ENCODE peak calls at places on chromosomes 13 and 19, in four cellular contexts. C, Q, H and R are unnamed samples. For H3K4me1, the result is how much of the 10 kb centered on the place peaks cover.

GRCh38 chr19:6484251-6484650 is 2.7 kb upstream of the DENND1C start:
- DNase-seq in C (no peak), Q (no peak), H (no peak), R (no peak)

GRCh38 chr13:91126806-91127205 is 220.7 kb upstream of the MIR17HG start:
- DNase-seq in C (no peak), Q (no peak), H (no peak), R (no peak)

GRCh38 chr13:110312669-110313031 is 5.6 kb downstream of the COL4A2 start:
- DNase-seq in C (no peak), Q (no peak), H (no peak), R (no peak)

GRCh38 chr13:44299544-44299943 is 74.1 kb upstream of the SERP2 start:
- DNase-seq in C (no peak), Q (no peak), H (no peak), R (no peak)

GRCh38 chr19:58466089-58466759 is 656 bp upstream of the ZNF324 start:
- DNase-seq in C (no peak), Q (no peak), H (no peak), R (no peak)

GRCh38 chr13:46121597-46122163 is 16.8 kb upstream of the CPB2 start:
- DNase-seq in C (no peak), Q (no peak), H (no peak), R (no peak)

GRCh38 chr19:17835182-17836006 is 12.4 kb downstream of the JAK3 start:
- DNase-seq in C (no peak), Q (no peak), H (no peak), R (no peak)

GRCh38 chr19:10194500-10195198 is at the start of gene DNMT1:
- DNase-seq in C (peak), Q (peak), H (peak), R (peak)

GRCh38 chr19:42351079-42351735 is 25.8 kb downstream of the MEGF8 start:
- DNase-seq in C (no peak), Q (no peak), H (no peak), R (no peak)

GRCh38 chr19:58317481-58318072 is 9.2 kb upstream of the ZSCAN22 start:
- DNase-seq in C (no peak), Q (no peak), H (no peak), R (no peak)

GRCh38 chr19:54473071-54473941 is at the start of gene CDC42EP5:
- DNase-seq in C (peak), Q (peak), H (peak), R (peak)

GRCh38 chr13:83440465-83440864 is 441.8 kb downstream of the SLITRK1 start:
- DNase-seq in C (no peak), Q (no peak), H (no peak), R (no peak)

GRCh38 chr13:53545340-53545941 is 516.8 kb downstream of the OLFM4 start:
- DNase-seq in C (no peak), Q (no peak), H (no peak), R (no peak)

GRCh38 chr13:23979361-23980159 is 82.3 kb upstream of the C1QTNF9B start:
- DNase-seq in C (peak), Q (peak), H (peak), R (peak)

GRCh38 chr13:64453831-64454230 is 2776.3 kb downstream of the PCDH9 start:
- DNase-seq in C (no peak), Q (no peak), H (no peak), R (no peak)

GRCh38 chr13:29758591-29759114 is 91.8 kb downstream of the UBL3 start:
- DNase-seq in C (peak), Q (no peak), H (peak), R (no peak)

GRCh38 chr13:99002191-99002710 is 24.4 kb upstream of the DOCK9 start:
- DNase-seq in C (no peak), Q (no peak), H (no peak), R (no peak)

GRCh38 chr13:103517066-103517767 is 451.0 kb upstream of the SLC10A2 start:
- DNase-seq in C (no peak), Q (no peak), H (no peak), R (no peak)

GRCh38 chr13:21735621-21736401 is 64.9 kb downstream of the FGF9 start:
- DNase-seq in C (no peak), Q (no peak), H (no peak), R (peak)

GRCh38 chr19:18650468-18651001 is 13.7 kb downstream of the KLHL26 start:
- DNase-seq in C (peak), Q (peak), H (peak), R (peak)

GRCh38 chr19:43797556-43797955 is 4.7 kb downstream of the LYPD5 start:
- DNase-seq in C (no peak), Q (no peak), H (no peak), R (no peak)

GRCh38 chr19:30390356-30390988 is 18.3 kb downstream of the ZNF536 start:
- DNase-seq in C (no peak), Q (peak), H (no peak), R (no peak)

GRCh38 chr19:5018224-5019015 is 49.5 kb downstream of the KDM4B start:
- DNase-seq in C (no peak), Q (no peak), H (no peak), R (no peak)

GRCh38 chr19:1210227-1210538 is 4.6 kb downstream of the STK11 start:
- DNase-seq in C (no peak), Q (no peak), H (no peak), R (peak)

GRCh38 chr19:7505682-7506384 is 10.1 kb upstream of the ZNF358 start:
- DNase-seq in C (peak), Q (no peak), H (no peak), R (peak)

GRCh38 chr19:8111376-8111775 is 38.0 kb downstream of the FBN3 start:
- DNase-seq in C (no peak), Q (no peak), H (no peak), R (no peak)

GRCh38 chr13:44967656-44968451 is 21.4 kb downstream of the NUFIP1 start:
- DNase-seq in C (no peak), Q (no peak), H (peak), R (no peak)

GRCh38 chr13:106867249-106867648 is 299.3 kb upstream of the ARGLU1 start:
- DNase-seq in C (no peak), Q (no peak), H (peak), R (peak)

GRCh38 chr13:24050796-24051715 is 109.5 kb upstream of the SPATA13 start:
- DNase-seq in C (no peak), Q (no peak), H (no peak), R (no peak)

GRCh38 chr13:50910483-50910805 is 853 bp downstream of the RNASEH2B start:
- DNase-seq in C (no peak), Q (no peak), H (peak), R (no peak)

GRCh38 chr19:37361994-37362393 is 8.9 kb upstream of the ZNF527 start:
- DNase-seq in C (no peak), Q (no peak), H (no peak), R (no peak)

GRCh38 chr13:51148223-51148951 is 37.3 kb upstream of the C13orf42 start:
- DNase-seq in C (no peak), Q (no peak), H (no peak), R (no peak)

GRCh38 chr19:10093295-10094186 is 7.4 kb downstream of the SHFL start:
- DNase-seq in C (no peak), Q (no peak), H (no peak), R (no peak)

GRCh38 chr13:109809216-109809890 is 23.0 kb upstream of the IRS2 start:
- DNase-seq in C (no peak), Q (no peak), H (no peak), R (no peak)

GRCh38 chr13:98977568-98978270 is at the start of gene DOCK9:
- DNase-seq in C (peak), Q (no peak), H (peak), R (peak)

GRCh38 chr13:40145139-40145538 is 489.7 kb downstream of the COG6 start:
- DNase-seq in C (no peak), Q (no peak), H (no peak), R (no peak)

GRCh38 chr13:114125589-114125988 is 6.8 kb downstream of the RASA3 start:
- DNase-seq in C (no peak), Q (no peak), H (no peak), R (no peak)

GRCh38 chr13:97401421-97401820 is 32.5 kb upstream of the RAP2A start:
- DNase-seq in C (no peak), Q (no peak), H (no peak), R (no peak)

GRCh38 chr13:41811588-41812021 is 149.3 kb downstream of the VWA8 start:
- DNase-seq in C (no peak), Q (no peak), H (no peak), R (no peak)
- H3K4me1 ChIP-seq in C (under half), Q (under half), H (under half), R (under half)

GRCh38 chr19:3404324-3405260 is 38.2 kb downstream of the NFIC start:
- DNase-seq in C (peak), Q (peak), H (peak), R (peak)
- TF ChIP-seq CTCF in C (no peak), Q (no peak), H (no peak), R (no peak)

DNA sequence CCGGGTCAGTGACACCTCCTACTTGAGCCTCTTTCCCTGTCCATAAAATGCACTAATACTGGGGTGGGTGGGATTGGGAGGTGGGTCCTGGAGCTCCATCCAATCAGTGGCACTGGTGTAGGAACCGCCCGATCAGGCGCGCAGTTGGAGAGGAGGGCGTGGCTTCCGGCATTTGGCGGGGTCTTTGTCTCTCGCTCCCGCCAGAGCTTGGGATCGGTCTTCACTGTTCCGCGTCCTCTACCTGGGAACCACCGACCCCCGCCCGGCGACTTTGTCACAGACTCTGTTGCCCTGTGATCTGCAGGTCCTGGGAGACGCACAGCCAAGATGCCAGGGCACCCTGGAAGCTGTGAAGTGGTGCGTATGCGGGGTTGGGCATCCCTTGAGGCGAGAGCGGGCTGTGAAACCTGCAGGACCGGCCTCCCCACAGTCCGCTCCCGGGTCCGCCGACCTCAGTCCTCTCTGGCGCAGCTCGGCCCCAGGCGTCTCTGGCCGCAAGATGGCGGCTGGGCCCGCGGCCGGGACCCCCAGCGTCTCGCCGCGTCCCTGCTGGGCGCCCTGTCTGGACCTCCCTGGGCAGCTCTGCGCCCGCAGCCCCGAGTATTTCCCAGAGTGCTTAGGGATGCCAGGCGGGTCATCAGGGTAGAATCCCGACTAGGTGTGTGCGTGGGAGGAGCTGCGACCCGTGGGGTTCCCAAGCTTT is 41.6 kb upstream of the ZNF730 start:
- DNase-seq in C (peak), Q (peak), H (peak), R (peak)
- TF ChIP-seq POLR2A in C (no peak), Q (no peak), H (no peak), R (no peak)

GRCh38 chr19:39070888-39071287 is 13.3 kb upstream of the ACP7 start:
- DNase-seq in C (no peak), Q (no peak), H (no peak), R (no peak)

GRCh38 chr19:39077323-39077722 is 6.8 kb upstream of the ACP7 start:
- DNase-seq in C (no peak), Q (no peak), H (no peak), R (no peak)

GRCh38 chr19:39074942-39075341 is 9.2 kb upstream of the ACP7 start:
- DNase-seq in C (no peak), Q (no peak), H (no peak), R (no peak)

GRCh38 chr19:39078436-39079200 is 5.5 kb upstream of the ACP7 start:
- DNase-seq in C (no peak), Q (no peak), H (no peak), R (no peak)

DNA sequence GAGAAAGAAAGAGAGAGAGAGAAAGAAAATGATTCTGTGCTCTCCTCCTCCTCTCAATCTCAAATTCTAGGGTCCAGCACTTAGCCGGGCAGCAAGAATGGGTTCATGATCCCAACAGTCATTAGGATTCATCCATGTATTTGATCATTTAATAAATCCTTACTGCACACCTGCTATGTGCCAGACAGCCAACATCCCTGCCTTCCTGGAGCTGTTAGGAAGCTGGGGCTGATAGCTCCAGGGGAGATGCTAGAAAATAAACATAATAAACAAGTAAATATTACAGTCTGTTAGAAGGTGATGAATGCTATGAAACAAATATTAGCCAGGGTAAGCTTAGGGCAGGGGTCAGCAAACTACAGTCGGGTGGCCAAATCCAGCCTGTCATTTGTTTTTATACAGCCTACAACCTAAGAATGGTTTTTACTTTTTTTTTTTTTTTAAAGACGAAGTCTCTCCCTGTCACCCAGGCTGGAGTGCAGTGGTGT is 9.9 kb upstream of the ACP7 start:
- DNase-seq in C (no peak), Q (no peak), H (no peak), R (no peak)
- H3K4me1 ChIP-seq in C (under half), Q (under half), H (under half), R (under half)

GRCh38 chr19:45152504-45153338 is 8.1 kb downstream of the NKPD1 start:
- DNase-seq in C (peak), Q (no peak), H (peak), R (peak)
- TF ChIP-seq CTCF in C (peak), Q (no peak), H (no peak), R (no peak)

GRCh38 chr13:86567119-86567518 is 767.9 kb upstream of the SLITRK6 start:
- DNase-seq in C (no peak), Q (no peak), H (peak), R (no peak)

GRCh38 chr13:86563308-86563707 is 764.1 kb upstream of the SLITRK6 start:
- DNase-seq in C (no peak), Q (no peak), H (no peak), R (no peak)

GRCh38 chr13:86572115-86572514 is 772.9 kb upstream of the SLITRK6 start:
- DNase-seq in C (no peak), Q (no peak), H (no peak), R (no peak)

GRCh38 chr13:86569974-86570373 is 770.8 kb upstream of the SLITRK6 start:
- DNase-seq in C (no peak), Q (no peak), H (no peak), R (no peak)

DNA sequence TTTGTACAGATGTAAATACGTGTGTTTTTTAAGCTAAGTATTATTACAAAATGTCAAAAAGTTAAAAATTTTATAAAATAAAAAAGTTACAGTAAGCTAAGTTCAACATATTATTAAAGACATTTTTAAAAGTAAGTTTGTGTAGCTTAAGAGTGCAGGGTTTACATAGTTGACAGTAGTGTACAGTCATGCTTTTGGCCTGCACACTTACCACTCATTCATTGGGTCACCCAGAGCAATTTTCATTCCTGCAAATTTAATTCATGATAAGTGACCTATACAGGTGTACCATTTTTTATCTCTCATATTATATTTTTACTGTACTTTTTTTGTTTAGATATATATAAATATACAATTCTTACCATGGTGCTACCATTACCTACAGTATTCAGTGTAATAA is 769.9 kb upstream of the SLITRK6 start:
- DNase-seq in C (no peak), Q (no peak), H (no peak), R (no peak)
- TF ChIP-seq POLR2A in C (no peak), Q (no peak), H (no peak), R (no peak)

DNA sequence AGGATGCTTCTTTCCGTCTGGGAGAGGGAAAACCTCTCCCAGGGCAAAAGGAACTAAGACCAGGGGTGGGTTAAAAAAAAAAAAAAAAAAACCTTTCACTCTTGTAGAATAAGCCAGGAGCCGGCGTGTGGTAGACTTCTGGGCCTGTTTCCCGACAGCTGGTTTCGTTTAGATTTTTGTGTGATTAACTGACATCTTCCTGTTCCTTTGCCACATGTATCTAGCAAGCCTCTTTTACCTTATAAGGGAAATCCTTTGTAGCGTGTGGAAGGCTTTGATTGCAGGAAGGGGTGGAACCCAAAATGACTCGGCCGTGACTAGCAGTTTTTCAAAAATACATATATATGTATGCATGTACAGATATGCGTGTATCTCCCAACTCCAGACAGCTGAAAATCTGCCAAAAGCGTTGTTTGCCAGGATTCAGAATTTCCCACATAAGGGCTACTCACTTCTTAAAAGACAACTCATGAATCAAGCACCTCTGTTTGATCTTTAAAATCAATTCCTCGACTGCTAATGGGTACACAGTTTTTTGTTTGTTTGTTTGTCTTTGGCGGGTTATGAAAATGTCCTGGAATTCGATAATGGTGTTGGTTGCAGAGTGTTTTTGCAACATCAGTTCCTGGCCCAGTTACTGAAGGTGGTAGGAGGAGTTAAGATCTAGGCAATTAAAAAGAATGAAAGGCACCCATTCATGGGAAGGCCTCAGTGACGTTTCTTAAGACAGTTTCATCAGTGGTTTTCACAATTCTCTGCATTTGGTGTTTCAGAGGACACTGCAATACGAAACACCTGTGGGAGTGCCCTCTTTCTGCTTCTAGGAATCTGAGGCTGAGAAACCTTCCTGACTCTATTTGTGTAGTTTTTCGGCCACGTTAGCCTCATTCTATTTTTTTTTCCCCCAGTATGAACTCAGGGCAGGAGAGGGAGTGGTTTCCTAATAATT is 2.7 kb downstream of the TPM4 start:
- DNase-seq in C (peak), Q (peak), H (peak), R (peak)
- H3K4me1 ChIP-seq in C (under half), Q (half or more), H (under half), R (under half)

GRCh38 chr13:94952787-94953186 is 240.4 kb upstream of the SOX21 start:
- DNase-seq in C (no peak), Q (no peak), H (no peak), R (no peak)

GRCh38 chr13:94947965-94948371 is 235.6 kb upstream of the SOX21 start:
- DNase-seq in C (no peak), Q (no peak), H (no peak), R (no peak)

GRCh38 chr13:94947392-94947791 is 235.0 kb upstream of the SOX21 start:
- DNase-seq in C (no peak), Q (no peak), H (no peak), R (no peak)

GRCh38 chr13:94950303-94950702 is 238.0 kb upstream of the SOX21 start:
- DNase-seq in C (no peak), Q (no peak), H (no peak), R (no peak)
- TF ChIP-seq CTCF in C (no peak), Q (no peak), H (no peak), R (no peak)

GRCh38 chr13:20160346-20161274 is at the start of gene GJA3:
- DNase-seq in C (no peak), Q (no peak), H (no peak), R (peak)
- TF ChIP-seq POLR2A in C (no peak), Q (no peak), H (no peak), R (no peak)

GRCh38 chr19:38675611-38676010 is 28.2 kb downstream of the ACTN4 start:
- DNase-seq in C (no peak), Q (no peak), H (no peak), R (no peak)

GRCh38 chr19:38676023-38676877 is 28.8 kb downstream of the ACTN4 start:
- DNase-seq in C (no peak), Q (no peak), H (no peak), R (no peak)

GRCh38 chr19:38678891-38679494 is 31.5 kb downstream of the ACTN4 start:
- DNase-seq in C (no peak), Q (no peak), H (peak), R (no peak)

GRCh38 chr19:38678217-38678890 is 30.9 kb downstream of the ACTN4 start:
- DNase-seq in C (no peak), Q (no peak), H (no peak), R (no peak)

GRCh38 chr19:38676878-38677646 is 29.6 kb downstream of the ACTN4 start:
- DNase-seq in C (no peak), Q (no peak), H (no peak), R (no peak)
- H3K4me1 ChIP-seq in C (half or more), Q (half or more), H (half or more), R (under half)